ENCODE peak calls at places on chromosomes 2 and 18, in six cellular contexts. T, C, W, I, R and M are unnamed samples.

GRCh38 chr2:237218756-237219155 is 133.1 kb downstream of the COPS8 start:
- DNase-seq in T (no peak), C (no peak), W (no peak), I (no peak), R (no peak), M (no peak)

GRCh38 chr2:81266106-81266505 is 961.6 kb upstream of the LRRTM1 start:
- DNase-seq in T (no peak), C (no peak), W (peak), I (no peak), R (no peak), M (no peak)

GRCh38 chr2:70552501-70553333 is 909 bp downstream of the TGFA start:
- DNase-seq in T (no peak), C (peak), W (no peak), I (no peak), R (peak), M (peak)

GRCh38 chr2:49165662-49166061 is 11.3 kb upstream of the FSHR start:
- DNase-seq in T (no peak), C (no peak), W (no peak), I (no peak), R (no peak), M (no peak)

GRCh38 chr2:61376211-61376610 is 94.7 kb downstream of the USP34 start:
- DNase-seq in T (no peak), C (no peak), W (no peak), I (no peak), R (no peak), M (no peak)

GRCh38 chr18:77103991-77104521 is 28.5 kb downstream of the MBP start:
- DNase-seq in T (no peak), C (no peak), W (no peak), I (no peak), R (no peak), M (no peak)

GRCh38 chr2:195535911-195536522 is 121.0 kb upstream of the SLC39A10 start:
- DNase-seq in T (no peak), C (no peak), W (no peak), I (no peak), R (peak), M (peak)

GRCh38 chr2:123720760-123721159 is 304.3 kb upstream of the CNTNAP5 start:
- DNase-seq in T (no peak), C (peak), W (peak), I (no peak), R (no peak), M (no peak)

GRCh38 chr2:102253140-102253752 is 58.1 kb upstream of the IL1RL1 start:
- DNase-seq in T (no peak), C (no peak), W (no peak), I (no peak), R (no peak), M (no peak)

GRCh38 chr18:48036191-48036590 is 105.7 kb upstream of the SMAD2 start:
- DNase-seq in T (no peak), C (no peak), W (no peak), I (no peak), R (no peak), M (no peak)

GRCh38 chr18:58870621-58871020 is 5.9 kb downstream of the ZNF532 start:
- DNase-seq in T (no peak), C (no peak), W (no peak), I (no peak), R (no peak), M (no peak)

GRCh38 chr2:138727956-138728355 is 52.2 kb downstream of the NXPH2 start:
- DNase-seq in T (no peak), C (no peak), W (no peak), I (no peak), R (no peak), M (no peak)

GRCh38 chr2:240983996-240984498 is 14.4 kb upstream of the SNED1 start:
- DNase-seq in T (no peak), C (no peak), W (no peak), I (no peak), R (no peak), M (no peak)

GRCh38 chr2:240320561-240321091 is 114.8 kb upstream of the GPC1 start:
- DNase-seq in T (no peak), C (no peak), W (no peak), I (no peak), R (no peak), M (no peak)

GRCh38 chr2:147173186-147173575 is 671.6 kb upstream of the ACVR2A start:
- DNase-seq in T (peak), C (no peak), W (no peak), I (no peak), R (no peak), M (no peak)

GRCh38 chr2:16034151-16034974 is 94.0 kb downstream of the MYCN start:
- DNase-seq in T (no peak), C (no peak), W (peak), I (no peak), R (no peak), M (no peak)

GRCh38 chr2:237254369-237254861 is 159.5 kb downstream of the COL6A3 start:
- DNase-seq in T (no peak), C (no peak), W (no peak), I (no peak), R (no peak), M (no peak)